ENCODE peak calls at places on chromosomes 5 and 9, in six cellular contexts. N is lower lobe of right lung, L is K562, E is left ventricle myocardium inferior, U is GM23248, P is mammary epithelial cell. T is an unnamed sample. For H3K4me1, the result is how much of the 10 kb centered on the place peaks cover.

GRCh38 chr5:5658226-5658625 is 235.7 kb downstream of the ICE1 start:
- DNase-seq in N (no peak), L (no peak), E (no peak), U (peak), P (no peak), T (no peak)

GRCh38 chr5:80982093-80982492 is 21.9 kb downstream of the RASGRF2 start:
- DNase-seq in N (no peak), L (no peak), E (no peak), U (no peak), P (no peak), T (no peak)

GRCh38 chr5:145965804-145966203 is 29.4 kb downstream of the SH3RF2 start:
- DNase-seq in N (no peak), L (no peak), E (no peak), U (no peak), P (no peak), T (no peak)

GRCh38 chr9:18526686-18527085 is 52.7 kb downstream of the ADAMTSL1 start:
- DNase-seq in N (no peak), L (no peak), E (no peak), U (no peak), P (no peak), T (no peak)

GRCh38 chr5:26847041-26847736 is 191.2 kb downstream of the CDH9 start:
- DNase-seq in N (no peak), L (no peak), E (no peak), U (no peak), P (peak), T (no peak)

GRCh38 chr5:75052461-75053285 is at the start of gene GCNT4:
- DNase-seq in N (peak), L (no peak), E (peak), U (peak), P (peak), T (peak)

GRCh38 chr5:180525363-180525762 is 31.2 kb downstream of the CNOT6 start:
- DNase-seq in N (no peak), L (no peak), E (no peak), U (no peak), P (no peak), T (no peak)

GRCh38 chr5:37984300-37984699 is 144.5 kb upstream of the GDNF start:
- DNase-seq in N (no peak), L (no peak), E (no peak), U (no peak), P (no peak), T (no peak)

GRCh38 chr5:14208071-14209021 is 65.2 kb downstream of the TRIO start:
- DNase-seq in N (no peak), L (no peak), E (no peak), U (peak), P (peak), T (no peak)

GRCh38 chr5:143877196-143877595 is 65.2 kb downstream of the HMHB1 start:
- DNase-seq in N (no peak), L (no peak), E (no peak), U (no peak), P (no peak), T (no peak)

GRCh38 chr9:114621975-114622609 is 11.0 kb downstream of the TMEM268 start:
- DNase-seq in N (no peak), L (no peak), E (no peak), U (peak), P (peak), T (no peak)

GRCh38 chr9:96139592-96140251 is 162.3 kb downstream of the HSD17B3 start:
- DNase-seq in N (no peak), L (no peak), E (no peak), U (peak), P (peak), T (no peak)

GRCh38 chr9:81974764-81975163 is 13.8 kb upstream of the SPATA31D1 start:
- DNase-seq in N (no peak), L (no peak), E (no peak), U (no peak), P (no peak), T (no peak)

GRCh38 chr5:31362931-31363568 is 168.8 kb downstream of the DROSHA start:
- DNase-seq in N (no peak), L (no peak), E (no peak), U (peak), P (no peak), T (no peak)

GRCh38 chr5:26492835-26493459 is 545.4 kb downstream of the CDH9 start:
- DNase-seq in N (no peak), L (no peak), E (no peak), U (no peak), P (no peak), T (no peak)

GRCh38 chr5:157049605-157050004 is 9.3 kb downstream of the HAVCR1 start:
- DNase-seq in N (no peak), L (no peak), E (no peak), U (peak), P (no peak), T (no peak)

GRCh38 chr9:13971910-13972655 is 341.9 kb downstream of the NFIB start:
- DNase-seq in N (no peak), L (no peak), E (no peak), U (no peak), P (no peak), T (no peak)

GRCh38 chr9:124392855-124393460 is 22.3 kb downstream of the PSMB7 start:
- DNase-seq in N (no peak), L (peak), E (no peak), U (peak), P (peak), T (no peak)

GRCh38 chr9:89929315-89929714 is 324.5 kb downstream of the GADD45G start:
- DNase-seq in N (no peak), L (no peak), E (no peak), U (no peak), P (no peak), T (no peak)

GRCh38 chr5:125117556-125117955 is 371.1 kb upstream of the ZNF608 start:
- DNase-seq in N (no peak), L (no peak), E (no peak), U (peak), P (no peak), T (no peak)
- H3K4me1 ChIP-seq in N (under half), L (under half), E (under half), U (under half), P (under half), T (under half)

GRCh38 chr9:121299467-121300282 is 31.7 kb downstream of the GSN start:
- DNase-seq in N (peak), L (no peak), E (peak), U (peak), P (peak), T (no peak)

GRCh38 chr9:121299125-121299466 is 31.1 kb downstream of the GSN start:
- DNase-seq in N (peak), L (no peak), E (no peak), U (peak), P (no peak), T (no peak)

GRCh38 chr9:121298016-121298538 is 30.1 kb downstream of the GSN start:
- DNase-seq in N (no peak), L (no peak), E (no peak), U (no peak), P (no peak), T (no peak)

GRCh38 chr9:121297414-121297813 is 29.5 kb downstream of the GSN start:
- DNase-seq in N (no peak), L (no peak), E (no peak), U (no peak), P (no peak), T (no peak)

GRCh38 chr9:121298689-121299112 is 30.7 kb downstream of the GSN start:
- DNase-seq in N (no peak), L (no peak), E (no peak), U (peak), P (no peak), T (no peak)
- H3K4me1 ChIP-seq in N (half or more), L (under half), E (half or more), U (under half), P (under half), T (under half)

DNA sequence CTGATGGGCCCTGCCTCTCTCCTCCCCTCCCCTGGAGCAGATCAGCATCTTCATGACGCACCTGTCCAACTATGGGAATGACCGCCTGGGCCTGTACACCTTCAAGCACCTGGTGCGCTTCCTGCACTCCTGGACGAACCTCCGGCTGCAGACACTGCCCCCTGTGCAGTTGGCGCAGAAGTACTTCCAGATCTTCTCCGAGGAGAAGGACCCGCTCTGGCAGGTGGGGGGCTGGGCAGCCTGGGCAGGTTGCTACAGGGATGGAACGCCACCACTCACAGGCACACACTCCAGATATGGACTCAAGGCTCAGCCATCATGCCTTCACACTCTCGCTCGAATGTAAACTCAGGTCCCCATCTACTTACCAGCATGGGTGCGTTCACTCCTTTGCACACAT is 32.1 kb downstream of the NDST1 start:
- DNase-seq in N (no peak), L (no peak), E (no peak), U (no peak), P (no peak), T (no peak)
- H3K4me1 ChIP-seq in N (half or more), L (under half), E (half or more), U (under half), P (under half), T (under half)

DNA sequence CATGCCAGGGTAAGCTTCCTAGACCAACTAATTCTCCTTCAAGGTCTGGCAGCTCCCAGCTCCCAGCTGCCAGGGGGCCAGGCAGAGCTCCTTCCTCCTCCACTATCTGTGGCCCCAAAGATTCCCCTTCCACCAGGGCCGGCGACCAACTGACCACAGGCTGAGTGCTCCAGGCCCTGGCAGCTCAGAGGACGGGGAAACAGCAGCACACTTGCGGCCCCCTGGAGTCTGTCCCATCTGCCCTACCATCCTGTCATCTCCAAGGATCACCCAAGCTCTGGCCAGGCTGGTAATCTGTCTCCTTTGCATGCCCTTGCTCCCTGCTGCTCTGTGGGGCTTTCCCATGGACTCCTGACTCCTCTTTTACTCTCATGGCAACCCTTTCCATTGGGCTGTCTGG is 31.2 kb upstream of the BASP1 start:
- DNase-seq in N (no peak), L (no peak), E (no peak), U (peak), P (peak), T (no peak)
- H3K4me1 ChIP-seq in N (under half), L (under half), E (under half), U (half or more), P (half or more), T (under half)

GRCh38 chr9:106878081-106878837 is 15.3 kb downstream of the ZNF462 start:
- DNase-seq in N (no peak), L (no peak), E (no peak), U (no peak), P (no peak), T (no peak)

GRCh38 chr9:106880081-106880480 is 17.1 kb downstream of the ZNF462 start:
- DNase-seq in N (no peak), L (no peak), E (no peak), U (no peak), P (peak), T (no peak)

GRCh38 chr9:106878943-106879916 is 16.3 kb downstream of the ZNF462 start:
- DNase-seq in N (no peak), L (no peak), E (peak), U (peak), P (peak), T (no peak)

GRCh38 chr9:106883030-106883429 is 20.1 kb downstream of the ZNF462 start:
- DNase-seq in N (no peak), L (no peak), E (no peak), U (no peak), P (no peak), T (no peak)

GRCh38 chr9:106880863-106881262 is 17.9 kb downstream of the ZNF462 start:
- DNase-seq in N (no peak), L (no peak), E (no peak), U (peak), P (peak), T (no peak)
- H3K4me1 ChIP-seq in N (half or more), L (under half), E (half or more), U (under half), P (half or more), T (under half)

GRCh38 chr9:33130961-33131360 is 36.2 kb downstream of the B4GALT1 start:
- DNase-seq in N (no peak), L (no peak), E (no peak), U (no peak), P (no peak), T (no peak)
- H3K4me1 ChIP-seq in N (half or more), L (under half), E (half or more), U (under half), P (under half), T (under half)

GRCh38 chr5:76990899-76991475 is 38.1 kb downstream of the CRHBP start:
- DNase-seq in N (no peak), L (no peak), E (no peak), U (peak), P (no peak), T (no peak)
- H3K4me1 ChIP-seq in N (under half), L (under half), E (under half), U (under half), P (under half), T (under half)